ENCODE peak calls at places on chromosomes 5 and 9, in four cellular contexts. W, J, I and C are unnamed samples.

GRCh38 chr5:137751869-137752491 is 2.2 kb downstream of the HNRNPA0 start:
- DNase-seq in W (peak), J (no peak), I (peak), C (peak)

GRCh38 chr5:115471674-115472073 is 72.9 kb downstream of the FEM1C start:
- DNase-seq in W (peak), J (no peak), I (no peak), C (no peak)

GRCh38 chr5:178499352-178499751 is 90.8 kb downstream of the COL23A1 start:
- DNase-seq in W (no peak), J (no peak), I (no peak), C (no peak)

GRCh38 chr5:132546108-132546507 is 2.8 kb upstream of the IL5 start:
- DNase-seq in W (no peak), J (no peak), I (no peak), C (no peak)

GRCh38 chr9:113492343-113493079 is 29.0 kb downstream of the RGS3 start:
- DNase-seq in W (peak), J (no peak), I (peak), C (no peak)

GRCh38 chr9:82081507-82081906 is 92.9 kb downstream of the SPATA31D1 start:
- DNase-seq in W (no peak), J (no peak), I (no peak), C (no peak)

GRCh38 chr9:101736723-101737122 is 1.7 kb downstream of the GRIN3A start:
- DNase-seq in W (peak), J (no peak), I (peak), C (no peak)

GRCh38 chr9:124780060-124780756 is 3.3 kb downstream of the OLFML2A start:
- DNase-seq in W (no peak), J (no peak), I (peak), C (no peak)

GRCh38 chr5:6443326-6443725 is 5.3 kb upstream of the UBE2QL1 start:
- DNase-seq in W (no peak), J (no peak), I (no peak), C (no peak)

GRCh38 chr9:126915281-126915816 is 767 bp downstream of the RALGPS1 start:
- DNase-seq in W (no peak), J (no peak), I (no peak), C (no peak)

GRCh38 chr5:37396352-37396751 is 17.2 kb downstream of the WDR70 start:
- DNase-seq in W (no peak), J (no peak), I (no peak), C (no peak)

GRCh38 chr5:1182360-1182632 is 19.1 kb upstream of the SLC6A19 start:
- DNase-seq in W (no peak), J (no peak), I (no peak), C (no peak)

GRCh38 chr5:180688326-180689070 is 39.1 kb upstream of the FLT4 start:
- DNase-seq in W (no peak), J (no peak), I (no peak), C (no peak)

GRCh38 chr9:109518621-109519335 is 20.7 kb upstream of the PTPN3 start:
- DNase-seq in W (no peak), J (no peak), I (no peak), C (no peak)

GRCh38 chr5:73039082-73039481 is 81.3 kb upstream of the TMEM171 start:
- DNase-seq in W (peak), J (no peak), I (no peak), C (no peak)

GRCh38 chr9:16964228-16964627 is 93.8 kb upstream of the BNC2 start:
- DNase-seq in W (peak), J (peak), I (peak), C (peak)

GRCh38 chr9:133770076-133770777 is 32.1 kb upstream of the SARDH start:
- DNase-seq in W (no peak), J (no peak), I (no peak), C (no peak)

GRCh38 chr9:7782390-7783120 is 17.0 kb downstream of the DMAC1 start:
- DNase-seq in W (no peak), J (no peak), I (no peak), C (no peak)